ENCODE peak calls at places on chromosomes 4 and X, in five cellular contexts. One of them, this sample, is unnamed.

GRCh38 chrX:13506574-13506973 is 62.8 kb upstream of the EGFL6 start:
- DNase-seq in choroid plexus epithelial cell: peak; percentile 69
- DNase-seq in breast epithelium: no peak
- DNase-seq in AG09309: peak; percentile 11
- DNase-seq in GM06990: no peak
- DNase-seq in this sample: no peak

GRCh38 chrX:31279359-31279758 is 207.5 kb upstream of the FTHL17 start:
- DNase-seq in choroid plexus epithelial cell: peak; percentile 57
- DNase-seq in AG09309: no peak
- DNase-seq in breast epithelium: no peak
- DNase-seq in GM06990: no peak
- DNase-seq in this sample: no peak

GRCh38 chrX:11423362-11423818 is 130.2 kb downstream of the AMELX start:
- DNase-seq in breast epithelium: no peak
- DNase-seq in GM06990: no peak
- DNase-seq in AG09309: no peak
- DNase-seq in choroid plexus epithelial cell: peak; percentile 83
- DNase-seq in this sample: no peak

GRCh38 chrX:1592128-1592862 is 891 bp downstream of the AKAP17A start:
- DNase-seq in GM06990: peak; percentile 62
- DNase-seq in breast epithelium: no peak
- DNase-seq in AG09309: no peak
- DNase-seq in choroid plexus epithelial cell: peak; percentile 60
- DNase-seq in this sample: no peak

GRCh38 chr4:73815145-73815544 is 21.3 kb upstream of the CXCL6 start:
- DNase-seq in GM06990: no peak
- DNase-seq in breast epithelium: no peak
- DNase-seq in AG09309: no peak
- DNase-seq in choroid plexus epithelial cell: peak; percentile 63
- DNase-seq in this sample: no peak

GRCh38 chr4:186727149-186727976 is 3.7 kb upstream of the FAT1 start:
- DNase-seq in breast epithelium: no peak
- DNase-seq in GM06990: no peak
- DNase-seq in AG09309: no peak
- DNase-seq in choroid plexus epithelial cell: no peak
- DNase-seq in this sample: no peak

GRCh38 chrX:43467608-43468234 is 188.4 kb upstream of the MAOA start:
- DNase-seq in choroid plexus epithelial cell: no peak
- DNase-seq in AG09309: no peak
- DNase-seq in GM06990: no peak
- DNase-seq in breast epithelium: no peak
- DNase-seq in this sample: no peak

GRCh38 chr4:126976850-126977249 is 655.9 kb upstream of the INTU start:
- DNase-seq in AG09309: no peak
- DNase-seq in choroid plexus epithelial cell: no peak
- DNase-seq in breast epithelium: no peak
- DNase-seq in GM06990: no peak
- DNase-seq in this sample: no peak

GRCh38 chr4:141121768-141122415 is 11.4 kb downstream of the RNF150 start:
- DNase-seq in GM06990: no peak
- DNase-seq in AG09309: no peak
- DNase-seq in breast epithelium: no peak
- DNase-seq in choroid plexus epithelial cell: no peak
- DNase-seq in this sample: no peak

GRCh38 chrX:13059676-13060499 is 15.5 kb upstream of the FAM9C start:
- DNase-seq in GM06990: no peak
- DNase-seq in AG09309: no peak
- DNase-seq in breast epithelium: no peak
- DNase-seq in choroid plexus epithelial cell: peak; percentile 63
- DNase-seq in this sample: no peak

GRCh38 chrX:120560405-120560841 is 339 bp downstream of the CUL4B start:
- DNase-seq in GM06990: no peak
- DNase-seq in AG09309: peak; percentile 10
- DNase-seq in choroid plexus epithelial cell: no peak
- DNase-seq in breast epithelium: no peak
- DNase-seq in this sample: no peak

GRCh38 chr4:5050520-5050955 is 742 bp upstream of the STK32B start:
- DNase-seq in AG09309: peak; percentile 41
- DNase-seq in breast epithelium: peak; percentile 77
- DNase-seq in GM06990: peak; percentile 3
- DNase-seq in choroid plexus epithelial cell: peak; percentile 86
- DNase-seq in this sample: no peak

GRCh38 chr4:11729548-11729947 is 300.9 kb upstream of the HS3ST1 start:
- DNase-seq in GM06990: no peak
- DNase-seq in AG09309: no peak
- DNase-seq in breast epithelium: no peak
- DNase-seq in choroid plexus epithelial cell: peak; percentile 81
- DNase-seq in this sample: no peak

GRCh38 chrX:105645667-105646354 is 176.5 kb upstream of the NRK start:
- DNase-seq in GM06990: no peak
- DNase-seq in AG09309: no peak
- DNase-seq in choroid plexus epithelial cell: peak; percentile 15
- DNase-seq in breast epithelium: no peak
- DNase-seq in this sample: no peak

GRCh38 chr4:184096561-184097239 is 121.0 kb downstream of the ENPP6 start:
- DNase-seq in AG09309: peak; percentile 40
- DNase-seq in GM06990: no peak
- DNase-seq in breast epithelium: no peak
- DNase-seq in choroid plexus epithelial cell: peak; percentile 1
- DNase-seq in this sample: no peak

GRCh38 chrX:16639966-16640365 is 10.0 kb upstream of the S100G start:
- DNase-seq in AG09309: no peak
- DNase-seq in choroid plexus epithelial cell: no peak
- DNase-seq in breast epithelium: no peak
- DNase-seq in GM06990: no peak
- DNase-seq in this sample: no peak

GRCh38 chr4:53592686-53593641 is 1.7 kb upstream of the LNX1 start:
- DNase-seq in choroid plexus epithelial cell: peak; percentile 47
- DNase-seq in GM06990: no peak
- DNase-seq in AG09309: no peak
- DNase-seq in breast epithelium: peak; percentile 76
- DNase-seq in this sample: no peak
- H3K4me3 ChIP-seq in choroid plexus epithelial cell: peak overlapping the region; percentile 53
- H3K4me3 ChIP-seq in GM06990: no peak overlapping the region
- H3K4me3 ChIP-seq in AG09309: no peak overlapping the region
- H3K4me3 ChIP-seq in breast epithelium: peak overlapping the region; percentile 42
- H3K4me3 ChIP-seq in this sample: peak overlapping the region; percentile 11

GRCh38 chr4:156913234-156913633 is 58.4 kb downstream of the PDGFC start:
- DNase-seq in GM06990: no peak
- DNase-seq in AG09309: no peak
- DNase-seq in choroid plexus epithelial cell: no peak
- DNase-seq in breast epithelium: no peak
- DNase-seq in this sample: no peak

GRCh38 chr4:156906325-156906724 is 65.3 kb downstream of the PDGFC start:
- DNase-seq in breast epithelium: no peak
- DNase-seq in choroid plexus epithelial cell: no peak
- DNase-seq in AG09309: no peak
- DNase-seq in GM06990: no peak
- DNase-seq in this sample: no peak

DNA sequence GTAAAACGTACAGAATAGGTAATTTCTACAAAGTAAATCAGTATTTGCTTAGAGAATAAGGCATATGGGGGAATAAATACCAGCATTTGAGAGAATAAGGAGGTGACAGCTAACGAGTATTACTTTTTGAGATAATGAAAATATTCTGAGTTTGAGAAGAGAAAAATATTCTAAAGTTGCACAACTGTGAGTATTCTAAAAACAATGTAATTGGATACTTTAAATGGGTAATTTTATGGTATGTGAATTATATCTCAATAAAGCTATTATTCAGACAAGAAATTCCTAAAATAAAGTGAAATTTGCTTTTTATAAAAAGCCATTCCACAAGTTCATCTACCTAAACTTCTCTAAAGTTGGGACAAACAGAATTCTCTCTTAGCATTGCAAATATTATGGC is 62.6 kb downstream of the PDGFC start:
- DNase-seq in AG09309: no peak
- DNase-seq in breast epithelium: no peak
- DNase-seq in GM06990: no peak
- DNase-seq in choroid plexus epithelial cell: no peak
- DNase-seq in this sample: no peak
- H3K4me3 ChIP-seq in AG09309: no peak overlapping the region
- H3K4me3 ChIP-seq in breast epithelium: no peak overlapping the region
- H3K4me3 ChIP-seq in GM06990: no peak overlapping the region
- H3K4me3 ChIP-seq in choroid plexus epithelial cell: no peak overlapping the region
- H3K4me3 ChIP-seq in this sample: no peak overlapping the region

DNA sequence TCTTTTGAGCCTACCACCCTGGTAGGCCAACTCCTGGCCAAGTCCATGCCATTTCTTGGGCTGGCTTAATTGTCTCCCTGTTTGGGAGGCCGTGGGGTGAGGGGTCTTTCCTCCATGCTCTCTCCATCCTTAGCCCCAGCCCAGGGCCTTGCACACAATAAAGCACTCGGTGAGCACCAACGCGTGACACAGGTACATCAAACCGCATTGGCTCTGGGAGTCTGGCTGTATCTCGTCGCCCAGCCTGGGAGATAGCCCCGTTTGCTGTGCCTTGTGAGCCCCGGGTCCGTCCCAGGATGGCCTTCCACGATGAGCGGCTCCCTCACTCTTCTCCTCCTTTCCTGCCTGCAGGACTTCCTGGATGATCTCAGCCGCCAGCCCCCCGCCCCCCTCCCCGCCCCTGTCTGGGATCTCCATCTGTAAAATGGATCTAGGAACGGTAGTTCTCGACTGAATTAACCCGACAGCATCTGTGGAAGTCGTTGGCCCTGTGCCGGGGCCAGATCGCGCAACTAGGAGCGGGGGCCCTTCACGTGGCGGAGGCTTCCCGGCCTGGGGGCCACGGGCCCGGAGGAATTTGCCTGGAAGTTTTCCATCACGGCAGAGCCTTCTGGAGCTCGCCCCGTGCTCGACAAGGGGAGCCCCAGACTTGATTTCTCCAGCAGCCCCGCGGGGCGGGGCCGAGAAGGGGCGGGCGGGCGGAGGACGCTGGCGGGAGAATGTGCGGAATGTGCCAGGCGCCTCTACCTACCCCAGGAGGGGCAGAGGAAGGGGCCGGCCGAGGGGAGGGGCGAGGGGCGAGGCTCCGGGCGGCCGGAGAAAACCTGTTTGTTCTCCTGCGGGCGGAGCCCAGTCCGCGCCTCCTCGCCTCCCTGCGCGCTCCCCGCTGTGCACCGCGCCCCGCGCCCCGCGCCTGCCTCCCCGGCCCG is at the start of gene ZNF185:
- DNase-seq in AG09309: no peak
- DNase-seq in breast epithelium: peak; percentile 69
- DNase-seq in choroid plexus epithelial cell: peak; percentile 50
- DNase-seq in GM06990: no peak
- DNase-seq in this sample: no peak
- H3K4me3 ChIP-seq in AG09309: peak within 1 kb of the TSS; percentile 12
- H3K4me3 ChIP-seq in breast epithelium: peak within 1 kb of the TSS; percentile 65
- H3K4me3 ChIP-seq in choroid plexus epithelial cell: peak within 1 kb of the TSS; percentile 48
- H3K4me3 ChIP-seq in GM06990: no peak within 1 kb of the TSS
- H3K4me3 ChIP-seq in this sample: no peak within 1 kb of the TSS

GRCh38 chrX:69163936-69164741 is 1.1 kb downstream of the PJA1 start:
- DNase-seq in breast epithelium: no peak
- DNase-seq in AG09309: no peak
- DNase-seq in GM06990: peak; percentile 36
- DNase-seq in choroid plexus epithelial cell: peak; percentile 20
- DNase-seq in this sample: no peak
- H3K4me3 ChIP-seq in breast epithelium: peak overlapping the region; percentile 77
- H3K4me3 ChIP-seq in AG09309: peak overlapping the region; percentile 77
- H3K4me3 ChIP-seq in GM06990: peak overlapping the region; percentile 71
- H3K4me3 ChIP-seq in choroid plexus epithelial cell: peak overlapping the region; percentile 76
- H3K4me3 ChIP-seq in this sample: peak overlapping the region; percentile 64